ENCODE peak calls at places on chromosome 16, in four cellular contexts. Z, S, M and N are unnamed samples.

GRCh38 chr16:27472091-27473020 is 70.4 kb downstream of the IL21R start:
- DNase-seq in Z (no peak), M (no peak), S (no peak), N (no peak)

GRCh38 chr16:4935231-4935855 is 1.6 kb downstream of the PPL start:
- DNase-seq in M (no peak), Z (no peak), S (no peak), N (no peak)

GRCh38 chr16:8655184-8655717 is 19.2 kb upstream of the ABAT start:
- DNase-seq in Z (no peak), M (peak; percentile 49), S (peak; percentile 67), N (peak; percentile 40)

GRCh38 chr16:66800856-66801255 is 528 bp downstream of the TERB1 start:
- DNase-seq in M (no peak), Z (no peak), S (no peak), N (no peak)

GRCh38 chr16:4110680-4111079 is 5.6 kb downstream of the ADCY9 start:
- DNase-seq in S (no peak), Z (no peak), M (no peak), N (no peak)

GRCh38 chr16:27317738-27318398 is 4.1 kb downstream of the IL4R start:
- DNase-seq in S (no peak), Z (peak; percentile 38), M (no peak), N (no peak)

GRCh38 chr16:55042556-55043432 is 112.1 kb downstream of the IRX5 start:
- DNase-seq in Z (no peak), M (no peak), S (no peak), N (no peak)

GRCh38 chr16:27109666-27110523 is 43.2 kb downstream of the C16orf82 start:
- DNase-seq in Z (peak; percentile 72), M (peak; percentile 96), S (peak; percentile 73), N (peak; percentile 65)

GRCh38 chr16:87233928-87234327 is 83.3 kb downstream of the C16orf95 start:
- DNase-seq in S (peak; percentile 37), Z (no peak), M (peak; percentile 21), N (no peak)

GRCh38 chr16:4319454-4319853 is 3.6 kb downstream of the GLIS2 start:
- DNase-seq in Z (peak; percentile 62), S (no peak), M (no peak), N (no peak)

GRCh38 chr16:72856797-72857196 is 191.1 kb downstream of the ZFHX3 start:
- DNase-seq in S (peak; percentile 44), Z (no peak), M (peak; percentile 33), N (peak; percentile 58)

GRCh38 chr16:15523092-15523541 is 88.7 kb downstream of the BMERB1 start:
- DNase-seq in Z (no peak), M (no peak), S (peak; percentile 54), N (no peak)

GRCh38 chr16:35391328-35391727 is 1931.9 kb downstream of the TP53TG3F start:
- DNase-seq in Z (no peak), M (no peak), S (peak; percentile 40), N (peak; percentile 33)

GRCh38 chr16:82641336-82641984 is 14.7 kb downstream of the CDH13 start:
- DNase-seq in Z (no peak), S (no peak), M (no peak), N (no peak)

GRCh38 chr16:49464877-49465504 is 91.4 kb downstream of the C16orf78 start:
- DNase-seq in S (no peak), Z (no peak), M (peak; percentile 33), N (peak; percentile 30)

GRCh38 chr16:11805556-11805955 is 8.5 kb upstream of the ZC3H7A start:
- DNase-seq in M (no peak), S (no peak), Z (no peak), N (no peak)

GRCh38 chr16:26987631-26988030 is 79.1 kb upstream of the C16orf82 start:
- DNase-seq in S (no peak), M (no peak), Z (no peak), N (no peak)

GRCh38 chr16:3756113-3756512 is 38.8 kb upstream of the TRAP1 start:
- DNase-seq in S (no peak), Z (no peak), M (no peak), N (no peak)

GRCh38 chr16:88628512-88628974 is 9.8 kb upstream of the IL17C start:
- DNase-seq in M (peak; percentile 79), Z (no peak), S (peak; percentile 60), N (peak; percentile 53)

GRCh38 chr16:87358696-87359095 is 24.9 kb downstream of the FBXO31 start:
- DNase-seq in Z (no peak), S (no peak), M (no peak), N (no peak)

GRCh38 chr16:75702247-75702646 is 986 bp upstream of the DUXB start:
- DNase-seq in S (no peak), M (no peak), Z (no peak), N (no peak)

GRCh38 chr16:29198231-29198630 is 208.3 kb downstream of the NPIPB11 start:
- DNase-seq in M (no peak), Z (no peak), S (no peak), N (no peak)

GRCh38 chr16:53964145-53964544 is 260.2 kb downstream of the FTO start:
- DNase-seq in Z (no peak), M (no peak), S (no peak), N (no peak)

GRCh38 chr16:87201052-87201451 is 116.1 kb downstream of the C16orf95 start:
- DNase-seq in Z (no peak), S (no peak), M (no peak), N (no peak)

GRCh38 chr16:24975428-24975889 is 39.7 kb downstream of the ARHGAP17 start:
- DNase-seq in S (no peak), Z (no peak), M (no peak), N (no peak)

GRCh38 chr16:75477680-75478473 is 13.4 kb upstream of the TMEM170A start:
- DNase-seq in Z (no peak), M (no peak), S (no peak), N (no peak)

GRCh38 chr16:70430667-70431536 is 8.0 kb downstream of the ST3GAL2 start:
- DNase-seq in Z (peak; percentile 60), S (peak; percentile 83), M (peak; percentile 31), N (no peak)

GRCh38 chr16:3673676-3674377 is 19.3 kb downstream of the DNASE1 start:
- DNase-seq in Z (no peak), M (no peak), S (no peak), N (no peak)

GRCh38 chr16:85284138-85284897 is 172.0 kb upstream of the CIBAR2 start:
- DNase-seq in S (no peak), M (no peak), Z (no peak), N (peak; percentile 73)

GRCh38 chr16:29988346-29989075 is 6.9 kb downstream of the HIRIP3 start:
- DNase-seq in Z (no peak), M (no peak), S (no peak), N (no peak)

GRCh38 chr16:75139498-75139897 is 8.8 kb upstream of the ZFP1 start:
- DNase-seq in M (no peak), Z (no peak), S (no peak), N (no peak)

GRCh38 chr16:50548659-50549560 is 714 bp downstream of the NKD1 start:
- DNase-seq in M (peak; percentile 46), Z (no peak), S (no peak), N (no peak)

GRCh38 chr16:11871193-11871592 is 19.9 kb upstream of the RSL1D1 start:
- DNase-seq in M (peak; percentile 45), S (peak; percentile 40), Z (no peak), N (peak; percentile 26)

GRCh38 chr16:78542419-78542818 is 443.0 kb downstream of the WWOX start:
- DNase-seq in Z (no peak), M (no peak), S (no peak), N (no peak)

GRCh38 chr16:87189426-87189825 is 127.8 kb downstream of the C16orf95 start:
- DNase-seq in Z (no peak), S (no peak), M (no peak), N (no peak)

GRCh38 chr16:90031931-90032663 is 12.8 kb upstream of the DBNDD1 start:
- DNase-seq in M (no peak), S (peak; percentile 28), Z (no peak), N (no peak)

GRCh38 chr16:3143189-3143588 is 8.4 kb downstream of the ZNF213 start:
- DNase-seq in S (no peak), M (no peak), Z (no peak), N (no peak)

GRCh38 chr16:56848955-56849689 is 15.9 kb upstream of the SLC12A3 start:
- DNase-seq in S (no peak), M (no peak), Z (no peak), N (no peak)